ENCODE peak calls at places on chromosome 5, in seven cellular contexts. G is tibial nerve, F is HepG2, Z is H1, C is ovary, A is stomach, M is esophagus muscularis mucosa. E is an unnamed sample.

GRCh38 chr5:181160144-181160754 is 12.9 kb downstream of the OR2V2 start:
- DNase-seq in M (no peak), C (peak; percentile 73), Z (no peak), A (no peak), G (peak; percentile 29), F (no peak), E (peak; percentile 81)

GRCh38 chr5:123500476-123500875 is 11.5 kb upstream of the CSNK1G3 start:
- DNase-seq in M (no peak), G (no peak), Z (no peak), C (no peak), A (no peak), F (no peak), E (no peak)

GRCh38 chr5:15074651-15075050 is 203.1 kb upstream of the ANKH start:
- DNase-seq in A (no peak), C (no peak), Z (no peak), M (no peak), G (no peak), F (no peak), E (no peak)

GRCh38 chr5:131627466-131627865 is 7.6 kb downstream of the RAPGEF6 start:
- DNase-seq in A (no peak), F (no peak), M (no peak), Z (no peak), C (no peak), G (no peak), E (no peak)

GRCh38 chr5:142805339-142805738 is 35.2 kb downstream of the ARHGAP26 start:
- DNase-seq in G (no peak), Z (no peak), A (no peak), M (no peak), C (no peak), F (no peak), E (no peak)

GRCh38 chr5:23235246-23235645 is 272.2 kb upstream of the PRDM9 start:
- DNase-seq in A (no peak), Z (no peak), G (no peak), M (no peak), F (no peak), C (no peak), E (no peak)

GRCh38 chr5:40221255-40221654 is 458.5 kb upstream of the PTGER4 start:
- DNase-seq in Z (no peak), A (no peak), C (no peak), G (no peak), M (no peak), F (no peak), E (no peak)

GRCh38 chr5:102678267-102679058 is 76.6 kb upstream of the PAM start:
- DNase-seq in A (no peak), Z (no peak), C (no peak), F (no peak), M (no peak), G (no peak), E (no peak)

GRCh38 chr5:102600964-102601363 is 102.2 kb upstream of the SLCO6A1 start:
- DNase-seq in F (no peak), A (no peak), C (no peak), Z (no peak), M (no peak), G (no peak), E (no peak)

GRCh38 chr5:140391312-140391711 is 10.3 kb upstream of the ANKHD1 start:
- DNase-seq in A (no peak), G (no peak), Z (no peak), F (no peak), M (no peak), C (no peak), E (no peak)

DNA sequence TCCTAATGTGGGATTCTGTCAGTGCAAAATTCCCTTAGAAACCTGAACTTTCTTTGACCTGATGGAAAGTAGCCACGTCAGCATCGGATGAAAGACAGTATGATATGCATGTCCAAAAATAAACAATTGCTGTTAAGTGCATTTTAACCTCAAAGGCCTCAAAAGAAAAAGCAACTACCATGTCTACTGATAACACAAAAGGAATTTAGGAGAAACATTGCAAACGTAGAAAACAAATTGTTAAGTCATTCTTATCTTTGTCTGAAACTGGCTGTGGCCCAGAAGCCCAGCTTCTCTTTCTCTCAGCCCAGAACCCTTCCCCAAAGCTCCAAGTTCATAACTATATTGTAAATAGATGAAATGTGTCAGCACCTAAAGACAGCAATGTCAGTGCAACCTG is 11.1 kb upstream of the LHFPL2 start:
- DNase-seq in M (no peak), C (no peak), G (no peak), Z (no peak), F (peak; percentile 23), A (no peak), E (no peak)
- TF ChIP-seq EP300 in M (no peak), C (no peak), G (no peak), Z (no peak), F (no peak), A (no peak), E (no peak)

GRCh38 chr5:98847054-98847453 is 73.6 kb downstream of the RGMB start:
- DNase-seq in M (no peak), F (no peak), G (no peak), A (no peak), C (no peak), Z (no peak), E (no peak)
- H3K36me3 ChIP-seq in M (no peaks in the 10 kb centered on the region), F (no peaks in the 10 kb centered on the region), G (no peaks in the 10 kb centered on the region), A (no peaks in the 10 kb centered on the region), C (no peaks in the 10 kb centered on the region), Z (peaks cover 3% of the 10 kb centered on the region), E (no peaks in the 10 kb centered on the region)

DNA sequence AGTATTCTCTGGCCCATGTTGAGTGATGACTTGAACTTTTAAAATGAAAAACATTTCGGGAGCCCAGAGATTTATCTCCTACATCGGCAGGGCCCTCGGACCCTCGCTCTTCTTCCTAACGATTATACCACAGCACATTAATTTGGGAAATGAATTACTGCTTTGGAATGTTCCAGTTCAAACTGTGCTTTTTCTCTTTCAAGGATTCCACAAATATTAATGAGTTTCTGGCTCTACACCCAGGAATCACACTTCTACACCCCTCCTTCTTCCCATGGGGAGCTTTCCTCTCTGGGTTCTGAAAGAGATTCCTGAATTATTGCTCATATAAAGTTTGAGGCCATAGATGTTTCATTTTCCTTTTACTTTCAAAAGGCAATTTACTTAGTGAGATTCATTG is 41.2 kb downstream of the NSG2 start:
- DNase-seq in G (no peak), C (no peak), F (no peak), Z (no peak), A (no peak), M (no peak), E (no peak)
- H3K27ac ChIP-seq in G (no peak overlapping the region), C (no peak overlapping the region), F (no peak overlapping the region), Z (no peak overlapping the region), A (no peak overlapping the region), M (no peak overlapping the region), E (no peak overlapping the region)

DNA sequence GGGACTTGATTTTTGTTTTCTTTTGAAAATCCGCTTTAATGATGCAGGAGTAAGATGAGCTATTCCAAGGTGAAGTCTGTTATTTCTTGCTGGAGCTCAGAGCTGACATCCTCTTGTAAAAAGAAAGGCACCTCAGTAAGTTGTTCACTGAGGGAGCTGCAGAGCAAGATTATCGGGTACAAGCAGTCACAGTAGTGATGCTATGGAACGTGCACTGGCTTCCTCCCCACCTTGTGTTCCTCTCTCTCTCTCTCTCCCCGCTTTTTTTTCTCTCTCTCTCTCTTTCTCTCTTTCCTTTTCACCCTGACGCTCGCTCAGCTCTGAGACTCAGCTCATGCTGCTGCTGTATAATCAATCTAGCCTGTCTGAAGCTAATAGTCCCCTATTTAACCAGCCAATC is 587.5 kb upstream of the CDH18 start:
- DNase-seq in G (no peak), A (no peak), F (no peak), C (no peak), Z (no peak), M (no peak), E (no peak)
- TF ChIP-seq EP300 in G (no peak), A (no peak), F (no peak), C (no peak), Z (no peak), M (no peak), E (no peak)

GRCh38 chr5:177537389-177538361 is 16.7 kb downstream of the FAM193B start:
- DNase-seq in F (no peak), G (no peak), A (no peak), M (no peak), Z (no peak), C (no peak), E (no peak)

GRCh38 chr5:177538876-177539275 is 15.5 kb downstream of the FAM193B start:
- DNase-seq in Z (no peak), C (no peak), M (no peak), G (no peak), F (no peak), A (no peak), E (no peak)

GRCh38 chr5:177542816-177543472 is 11.4 kb downstream of the FAM193B start:
- DNase-seq in A (no peak), C (no peak), Z (no peak), M (no peak), F (no peak), G (no peak), E (no peak)

GRCh38 chr5:177539411-177539810 is 15.0 kb downstream of the FAM193B start:
- DNase-seq in C (no peak), G (peak; percentile 45), M (no peak), Z (no peak), F (no peak), A (no peak), E (no peak)

GRCh38 chr5:177540438-177540837 is 13.9 kb downstream of the FAM193B start:
- DNase-seq in Z (no peak), A (no peak), C (no peak), F (no peak), G (no peak), M (no peak), E (no peak)
- H3K36me3 ChIP-seq in Z (peaks cover 34% of the 10 kb centered on the region), A (peaks cover 12% of the 10 kb centered on the region), C (no peaks in the 10 kb centered on the region), F (peaks cover 69% of the 10 kb centered on the region), G (peaks cover 16% of the 10 kb centered on the region), M (peaks cover 27% of the 10 kb centered on the region), E (peaks cover 28% of the 10 kb centered on the region)

GRCh38 chr5:16867585-16867953 is 68.5 kb downstream of the MYO10 start:
- DNase-seq in M (no peak), Z (no peak), G (no peak), F (no peak), A (no peak), C (no peak), E (no peak)

GRCh38 chr5:16866795-16867584 is 69.1 kb downstream of the MYO10 start:
- DNase-seq in F (no peak), C (no peak), G (no peak), M (no peak), Z (peak; percentile 15), A (peak; percentile 79), E (no peak)

GRCh38 chr5:16869821-16870796 is 66.0 kb downstream of the MYO10 start:
- DNase-seq in A (no peak), C (no peak), M (no peak), Z (no peak), G (no peak), F (no peak), E (no peak)

GRCh38 chr5:16870878-16871277 is 65.2 kb downstream of the MYO10 start:
- DNase-seq in F (no peak), G (no peak), M (no peak), Z (no peak), C (no peak), A (no peak), E (no peak)

DNA sequence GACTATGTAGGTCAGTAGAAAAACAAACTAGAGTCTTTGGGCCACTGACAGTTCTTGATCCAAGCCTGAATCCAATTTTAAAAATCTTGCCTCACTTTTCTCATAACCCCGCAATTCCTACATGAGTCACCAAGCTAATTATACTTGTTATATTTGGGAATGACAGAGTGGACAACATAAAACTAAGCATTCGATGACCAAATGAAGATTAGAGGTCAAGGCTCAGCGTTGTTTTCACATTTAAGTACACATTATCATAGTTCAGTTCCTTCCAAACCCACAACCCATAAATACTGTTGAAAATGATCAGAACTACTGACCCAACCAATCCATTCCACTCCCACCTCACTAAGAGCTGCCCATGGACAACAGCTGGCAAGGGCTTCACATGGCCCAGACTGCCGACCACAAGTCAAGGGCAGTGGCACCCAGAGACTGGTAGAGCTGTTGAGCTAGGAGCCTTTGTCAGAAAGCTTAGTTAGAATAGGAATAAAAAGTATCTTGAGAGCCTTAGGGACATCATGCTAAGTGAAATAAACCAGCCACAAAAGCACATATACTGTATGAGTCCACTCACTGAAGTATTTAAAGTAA is 64.2 kb downstream of the MYO10 start:
- DNase-seq in Z (no peak), F (no peak), C (peak; percentile 30), A (no peak), M (no peak), G (no peak), E (no peak)
- H3K27ac ChIP-seq in Z (no peak overlapping the region), F (no peak overlapping the region), C (peak overlapping the region; percentile 63), A (peak overlapping the region; percentile 63), M (no peak overlapping the region), G (peak overlapping the region; percentile 68), E (peak overlapping the region; percentile 54)

E was measured in suprapubic skin.